ENCODE peak calls at places on chromosomes 3 and 15, in five cellular contexts. K is activated CD4-positive, alpha-beta T cell treated with anti-CD3 and anti-CD28 coated beads for 48 hours; T is fibroblast of the aortic adventitia; L is NCI-H526; O is GM23338. F is an unnamed sample.

GRCh38 chr15:93314245-93314644 is 225.2 kb upstream of the RGMA start:
- DNase-seq in L (no peak), O (no peak), T (no peak), K (no peak), F (no peak)

GRCh38 chr3:30512596-30512995 is 93.8 kb upstream of the TGFBR2 start:
- DNase-seq in T (no peak), K (no peak), L (no peak), O (no peak), F (no peak)

GRCh38 chr3:104461431-104461830 is 905.3 kb upstream of the ALCAM start:
- DNase-seq in K (no peak), T (peak), O (no peak), L (no peak), F (no peak)

GRCh38 chr3:51982838-51983577 is at the start of gene ACY1:
- DNase-seq in K (peak), L (peak), O (peak), T (peak), F (peak)

GRCh38 chr3:100033184-100033583 is 81.1 kb downstream of the FILIP1L start:
- DNase-seq in O (no peak), T (peak), K (no peak), L (no peak), F (no peak)

GRCh38 chr3:80097674-80098073 is 329.9 kb upstream of the ROBO1 start:
- DNase-seq in T (no peak), K (no peak), L (no peak), O (no peak), F (no peak)

GRCh38 chr15:56524915-56525314 is 60.0 kb upstream of the MNS1 start:
- DNase-seq in O (no peak), L (no peak), K (no peak), T (peak), F (no peak)

GRCh38 chr15:92809064-92809879 is 90.9 kb upstream of the CHD2 start:
- DNase-seq in L (peak), T (peak), O (peak), K (peak), F (peak)

GRCh38 chr3:144051211-144051610 is 79.6 kb downstream of the DIPK2A start:
- DNase-seq in L (no peak), K (no peak), T (no peak), O (no peak), F (no peak)

GRCh38 chr15:69795601-69796000 is 302.1 kb downstream of the TLE3 start:
- DNase-seq in K (no peak), L (no peak), T (no peak), O (no peak), F (no peak)

GRCh38 chr3:147392083-147392916 is 14.0 kb downstream of the ZIC4 start:
- DNase-seq in K (no peak), L (no peak), O (peak), T (peak), F (no peak)

F was measured in GM12892.